ENCODE peak calls at places on chromosomes 1 and 21, in eight cellular contexts. H, E, W, K, P, C, T and U are unnamed samples.

GRCh38 chr1:52098139-52098871 is 42.2 kb downstream of the BTF3L4 start:
- DNase-seq in H (no peak), E (no peak), W (no peak), K (no peak), P (no peak), C (no peak), T (no peak), U (no peak)

GRCh38 chr1:29504266-29504665 is 267.9 kb downstream of the PTPRU start:
- DNase-seq in H (no peak), E (no peak), W (no peak), K (no peak), P (no peak), C (no peak), T (no peak), U (no peak)

GRCh38 chr21:42162831-42163510 is 56.0 kb upstream of the ABCG1 start:
- DNase-seq in H (no peak), E (peak; percentile 47), W (no peak), K (no peak), P (peak; percentile 4), C (no peak), T (no peak), U (peak; percentile 11)

GRCh38 chr1:179586107-179586823 is 5.4 kb upstream of the TDRD5 start:
- DNase-seq in H (no peak), E (peak; percentile 21), W (peak; percentile 47), K (peak; percentile 70), P (no peak), C (peak; percentile 77), T (peak; percentile 83), U (no peak)

GRCh38 chr1:163145435-163145834 is 57.3 kb downstream of the RGS5 start:
- DNase-seq in H (no peak), E (no peak), W (no peak), K (no peak), P (no peak), C (no peak), T (no peak), U (no peak)

GRCh38 chr1:220734571-220735326 is 13.4 kb upstream of the MTARC2 start:
- DNase-seq in H (no peak), E (peak; percentile 59), W (peak; percentile 77), K (no peak), P (no peak), C (no peak), T (no peak), U (peak; percentile 50)

GRCh38 chr21:21003701-21004100 is 5.5 kb downstream of the NCAM2 start:
- DNase-seq in H (no peak), E (peak; percentile 50), W (peak; percentile 48), K (no peak), P (no peak), C (no peak), T (no peak), U (peak; percentile 12)

GRCh38 chr1:206909167-206909882 is 12.1 kb downstream of the IL24 start:
- DNase-seq in H (no peak), E (no peak), W (peak; percentile 58), K (peak; percentile 78), P (peak; percentile 48), C (peak; percentile 64), T (peak; percentile 84), U (no peak)

GRCh38 chr1:240027059-240027462 is 64.6 kb upstream of the FMN2 start:
- DNase-seq in H (no peak), E (peak; percentile 62), W (peak; percentile 63), K (no peak), P (no peak), C (no peak), T (no peak), U (no peak)

GRCh38 chr1:218600968-218601367 is 255.8 kb downstream of the TGFB2 start:
- DNase-seq in H (no peak), E (peak; percentile 33), W (no peak), K (no peak), P (no peak), C (no peak), T (no peak), U (no peak)

GRCh38 chr1:178282949-178283367 is 189.1 kb downstream of the RASAL2 start:
- DNase-seq in H (no peak), E (peak; percentile 84), W (peak; percentile 87), K (no peak), P (no peak), C (no peak), T (no peak), U (no peak)

GRCh38 chr1:226990133-226990716 is 50.1 kb downstream of the COQ8A start:
- DNase-seq in H (no peak), E (no peak), W (peak; percentile 51), K (peak; percentile 62), P (no peak), C (peak; percentile 71), T (peak; percentile 88), U (no peak)

GRCh38 chr21:41886331-41886730 is 7.2 kb upstream of the PRDM15 start:
- DNase-seq in H (no peak), E (no peak), W (no peak), K (no peak), P (no peak), C (no peak), T (no peak), U (no peak)

GRCh38 chr1:156148236-156148635 is 5.1 kb upstream of the SEMA4A start:
- DNase-seq in H (no peak), E (no peak), W (no peak), K (no peak), P (no peak), C (peak; percentile 41), T (no peak), U (no peak)

GRCh38 chr1:246302671-246303317 is 204.3 kb downstream of the SMYD3 start:
- DNase-seq in H (no peak), E (peak; percentile 45), W (no peak), K (no peak), P (no peak), C (no peak), T (no peak), U (no peak)

DNA sequence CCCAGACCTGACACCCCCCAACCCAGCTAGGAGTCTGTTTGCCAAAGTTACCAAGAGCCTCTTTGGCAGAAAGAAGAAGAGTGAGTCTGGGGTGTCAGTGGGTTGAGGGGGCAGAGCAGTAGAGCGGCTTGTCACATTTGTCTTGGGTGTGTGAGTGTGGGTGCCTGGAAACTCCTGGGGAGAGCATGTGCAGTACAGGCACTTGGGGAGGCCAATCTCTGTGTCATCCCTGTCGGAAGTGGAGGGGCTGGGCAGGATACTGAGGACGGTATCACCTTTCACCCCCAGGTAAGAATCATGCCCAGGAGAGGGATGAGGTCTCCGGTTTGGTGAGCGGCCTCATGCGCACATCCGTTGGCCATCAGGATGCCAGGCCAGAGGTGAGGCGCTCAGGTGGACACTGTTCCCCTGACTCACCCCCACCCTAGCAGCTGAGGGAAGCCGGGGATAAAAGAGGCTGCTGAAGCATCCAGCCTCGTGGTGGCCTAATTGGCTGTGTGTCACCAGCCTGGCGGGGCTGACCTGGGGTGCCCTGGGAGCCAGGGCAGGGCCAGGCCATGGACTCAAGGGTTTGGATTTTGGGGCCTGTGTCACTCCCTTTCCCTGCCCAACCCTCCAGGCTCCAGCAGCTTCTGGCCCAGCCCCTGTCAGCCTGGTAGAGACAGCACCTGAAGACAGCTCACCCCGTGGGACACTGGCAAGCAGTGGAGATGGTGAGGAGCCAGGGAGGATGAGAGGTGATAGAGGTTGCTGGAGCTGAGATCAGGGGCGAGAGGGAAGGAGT is 3.3 kb downstream of the PLK3 start:
- DNase-seq in H (no peak), E (no peak), W (no peak), K (peak; percentile 57), P (peak; percentile 34), C (no peak), T (peak; percentile 52), U (no peak)
- H3K4me3 ChIP-seq in H (no peak overlapping the region), E (peak overlapping the region; percentile 4), W (peak overlapping the region; percentile 87), K (no peak overlapping the region), P (no peak overlapping the region), C (no peak overlapping the region), T (no peak overlapping the region), U (peak overlapping the region; percentile 94)

GRCh38 chr1:54497338-54497737 is 50.7 kb upstream of the ACOT11 start:
- DNase-seq in H (no peak), E (no peak), W (no peak), K (no peak), P (no peak), C (no peak), T (no peak), U (no peak)

GRCh38 chr1:54498383-54499096 is 49.5 kb upstream of the ACOT11 start:
- DNase-seq in H (no peak), E (no peak), W (no peak), K (no peak), P (no peak), C (no peak), T (no peak), U (no peak)

GRCh38 chr1:54501849-54502248 is 46.2 kb upstream of the ACOT11 start:
- DNase-seq in H (no peak), E (no peak), W (no peak), K (no peak), P (no peak), C (no peak), T (no peak), U (no peak)

GRCh38 chr1:54500030-54500389 is 48.0 kb upstream of the ACOT11 start:
- DNase-seq in H (no peak), E (no peak), W (no peak), K (no peak), P (no peak), C (no peak), T (no peak), U (no peak)

DNA sequence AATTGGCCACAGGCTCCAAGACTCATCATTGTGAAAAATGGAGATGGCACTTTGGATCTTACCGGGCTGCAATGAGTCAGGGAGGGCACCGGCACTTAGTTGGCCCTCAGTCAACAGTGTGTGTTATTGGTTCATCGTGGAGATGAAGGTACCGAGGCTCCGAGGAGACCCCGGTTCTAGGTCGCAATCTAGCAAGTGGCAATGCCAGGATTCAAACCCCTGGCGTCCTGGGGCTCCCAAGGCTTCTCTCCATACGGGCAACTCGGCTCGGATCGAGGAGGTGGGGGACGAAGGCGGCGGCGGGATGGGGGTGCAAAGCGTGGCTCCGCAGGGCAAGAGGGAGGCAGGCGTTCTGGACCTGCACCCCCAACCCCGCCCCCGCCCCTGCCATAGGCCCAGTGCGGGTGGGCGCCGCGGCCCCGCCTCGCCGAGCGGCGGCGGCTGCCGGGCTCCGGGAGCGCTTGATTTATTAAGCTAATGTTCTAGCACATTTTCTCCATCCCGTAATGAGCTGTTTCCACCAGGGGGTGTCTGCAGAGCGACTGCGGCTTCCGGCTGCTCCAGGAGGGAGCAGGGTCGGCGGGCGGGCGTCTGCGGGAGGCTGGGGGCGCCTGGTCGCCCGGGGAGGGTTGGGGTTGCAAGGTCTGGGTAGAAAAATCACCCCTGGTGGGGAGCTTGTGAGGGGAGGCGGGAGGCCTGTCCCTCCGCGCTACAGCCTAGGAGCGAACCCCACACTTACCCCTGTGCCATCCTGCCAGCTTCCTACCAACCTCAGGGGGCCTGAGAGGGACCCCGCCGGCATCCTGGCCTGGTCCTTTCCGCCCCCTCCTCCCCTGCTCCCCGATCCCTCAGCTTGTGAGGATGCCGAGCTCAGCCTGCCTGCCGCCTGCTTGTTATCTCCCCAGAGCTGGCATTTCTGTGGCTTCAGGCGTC is 48.7 kb upstream of the ACOT11 start:
- DNase-seq in H (no peak), E (peak; percentile 19), W (peak; percentile 47), K (no peak), P (peak; percentile 53), C (no peak), T (no peak), U (no peak)
- TF ChIP-seq CTCF in H (peak; percentile 55), E (peak; percentile 20), W (peak; percentile 42), K (peak; percentile 27), P (peak; percentile 15), C (no peak), T (no peak), U (peak; percentile 22)

GRCh38 chr1:186418503-186418902 is 42.4 kb downstream of the PDC start:
- DNase-seq in H (no peak), E (no peak), W (no peak), K (no peak), P (no peak), C (no peak), T (no peak), U (no peak)
- H3K4me3 ChIP-seq in H (no peak overlapping the region), E (no peak overlapping the region), W (no peak overlapping the region), K (no peak overlapping the region), P (no peak overlapping the region), C (no peak overlapping the region), T (no peak overlapping the region), U (no peak overlapping the region)

GRCh38 chr1:32786856-32787255 is 30.3 kb downstream of the YARS1 start:
- DNase-seq in H (no peak), E (peak; percentile 61), W (peak; percentile 53), K (no peak), P (no peak), C (no peak), T (no peak), U (no peak)
- TF ChIP-seq CTCF in H (no peak), E (peak; percentile 42), W (peak; percentile 40), K (no peak), P (no peak), C (no peak), T (no peak), U (no peak)